ENCODE peak calls at places on chromosomes 5 and 9, in five cellular contexts. Z is pancreas; E is CD8-positive, alpha-beta memory T cell; X is PC-3; U is RWPE1. Q is an unnamed sample.

GRCh38 chr5:152514827-152515397 is 109.8 kb upstream of the NMUR2 start:
- DNase-seq in Z (no peak), E (no peak), X (peak), U (peak), Q (no peak)

GRCh38 chr9:5425006-5425628 is 12.6 kb downstream of the PLGRKT start:
- DNase-seq in Z (no peak), E (peak), X (peak), U (peak), Q (no peak)

GRCh38 chr5:36778336-36778735 is 98.2 kb upstream of the NIPBL start:
- DNase-seq in Z (no peak), E (no peak), X (no peak), U (no peak), Q (no peak)

GRCh38 chr5:16880547-16880946 is 55.5 kb downstream of the MYO10 start:
- DNase-seq in Z (no peak), E (no peak), X (no peak), U (no peak), Q (no peak)

GRCh38 chr9:68844623-68845612 is 139.9 kb downstream of the PIP5K1B start:
- DNase-seq in Z (no peak), E (peak), X (peak), U (no peak), Q (peak)

GRCh38 chr5:147169846-147170245 is 65.0 kb upstream of the STK32A start:
- DNase-seq in Z (no peak), E (no peak), X (no peak), U (no peak), Q (no peak)

GRCh38 chr5:44332360-44332971 is 56.8 kb downstream of the FGF10 start:
- DNase-seq in Z (no peak), E (no peak), X (peak), U (peak), Q (no peak)

GRCh38 chr5:1330146-1330846 is 14.6 kb downstream of the CLPTM1L start:
- DNase-seq in Z (no peak), E (no peak), X (no peak), U (peak), Q (peak)

GRCh38 chr5:400282-401215 is 42.4 kb upstream of the EXOC3 start:
- DNase-seq in Z (no peak), E (no peak), X (peak), U (no peak), Q (no peak)

GRCh38 chr5:33227746-33228145 is 213.0 kb upstream of the TARS1 start:
- DNase-seq in Z (no peak), E (no peak), X (no peak), U (no peak), Q (no peak)

GRCh38 chr5:147973086-147973485 is 66.7 kb upstream of the C5orf46 start:
- DNase-seq in Z (no peak), E (no peak), X (peak), U (no peak), Q (no peak)

GRCh38 chr5:95780597-95780996 is 41.9 kb downstream of the GLRX start:
- DNase-seq in Z (no peak), E (no peak), X (no peak), U (no peak), Q (no peak)

GRCh38 chr5:95781101-95781583 is 41.4 kb downstream of the GLRX start:
- DNase-seq in Z (peak), E (peak), X (peak), U (peak), Q (peak)

GRCh38 chr5:95778713-95779426 is 43.7 kb downstream of the GLRX start:
- DNase-seq in Z (no peak), E (no peak), X (no peak), U (no peak), Q (no peak)

GRCh38 chr5:95777441-95777840 is 45.1 kb downstream of the GLRX start:
- DNase-seq in Z (no peak), E (no peak), X (no peak), U (no peak), Q (no peak)

GRCh38 chr5:95779611-95780010 is 42.9 kb downstream of the GLRX start:
- DNase-seq in Z (no peak), E (no peak), X (no peak), U (no peak), Q (no peak)
- H3K27ac ChIP-seq in Z (no peak), E (no peak), X (no peak), U (no peak), Q (peak)

DNA sequence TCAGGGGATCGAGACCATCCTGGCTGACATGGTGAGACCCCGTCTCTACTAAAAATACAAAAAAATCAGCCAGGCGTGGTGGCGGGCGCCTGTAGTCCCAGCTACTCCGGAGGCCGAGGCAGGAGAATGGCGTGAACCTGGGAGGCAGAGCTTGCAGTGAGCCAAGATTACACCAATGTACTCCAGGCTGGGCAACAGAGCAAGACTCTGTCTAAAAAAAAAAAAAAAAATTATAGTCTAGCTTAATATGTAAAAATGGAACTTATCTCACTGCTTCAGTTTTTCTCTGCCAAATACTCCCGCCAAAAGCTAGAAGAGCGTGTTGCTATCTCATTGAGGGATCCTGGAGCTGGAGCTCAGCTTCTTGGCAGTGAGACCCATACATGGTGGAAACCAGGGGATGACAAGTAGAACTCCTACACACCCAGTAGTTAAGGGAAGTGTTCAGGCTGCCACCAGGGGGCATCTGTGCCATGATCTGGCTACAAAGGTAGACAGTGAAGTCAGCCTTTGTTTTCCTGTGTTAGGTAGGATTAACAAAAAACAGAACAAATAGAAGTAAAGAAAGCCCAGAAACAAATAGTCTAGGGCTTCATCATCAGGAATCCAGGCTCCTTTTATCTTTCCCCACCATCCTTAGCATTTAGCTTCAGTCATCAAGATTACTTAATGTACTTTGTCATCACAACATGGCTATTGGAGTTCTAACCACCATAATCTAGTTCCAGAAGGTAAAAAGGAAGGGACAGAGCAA is 33.6 kb upstream of the GLIPR2 start:
- DNase-seq in Z (peak), E (peak), X (peak), U (peak), Q (peak)
- H3K27ac ChIP-seq in Z (no peak), E (no peak), X (peak), U (no peak), Q (no peak)

GRCh38 chr5:180090098-180090768 is 18.7 kb upstream of the RNF130 start:
- DNase-seq in Z (peak), E (peak), X (peak), U (peak), Q (peak)
- H3K27ac ChIP-seq in Z (peak), E (no peak), X (no peak), U (no peak), Q (peak)

GRCh38 chr9:136110082-136111061 is 8.3 kb downstream of the TMEM250 start:
- DNase-seq in Z (no peak), E (peak), X (peak), U (no peak), Q (no peak)

GRCh38 chr9:136107953-136108647 is 10.6 kb downstream of the TMEM250 start:
- DNase-seq in Z (no peak), E (no peak), X (no peak), U (peak), Q (peak)

GRCh38 chr9:136108648-136109266 is 9.9 kb downstream of the TMEM250 start:
- DNase-seq in Z (no peak), E (no peak), X (no peak), U (no peak), Q (no peak)

GRCh38 chr9:136111190-136111589 is 7.5 kb downstream of the TMEM250 start:
- DNase-seq in Z (no peak), E (no peak), X (no peak), U (no peak), Q (no peak)

GRCh38 chr9:136109351-136110081 is 9.2 kb downstream of the TMEM250 start:
- DNase-seq in Z (peak), E (peak), X (peak), U (peak), Q (peak)
- H3K27ac ChIP-seq in Z (peak), E (peak), X (peak), U (peak), Q (peak)